ENCODE peak calls at places on chromosomes 3 and 15, in six cellular contexts. One of them, this sample, is unnamed.

GRCh38 chr3:196336319-196337145 is 1.7 kb downstream of the TM4SF19 start:
- DNase-seq in neuronal stem cell: no peak
- DNase-seq in IMR-90: no peak
- DNase-seq in mesendoderm: no peak
- DNase-seq in H1: no peak
- DNase-seq in H9: no peak
- DNase-seq in this sample: no peak

GRCh38 chr15:62739082-62739481 is 303.5 kb upstream of the TPM1 start:
- DNase-seq in neuronal stem cell: no peak
- DNase-seq in IMR-90: peak
- DNase-seq in mesendoderm: no peak
- DNase-seq in H1: no peak
- DNase-seq in H9: no peak
- DNase-seq in this sample: peak

GRCh38 chr3:150528359-150528797 is 17.9 kb downstream of the SERP1 start:
- DNase-seq in mesendoderm: no peak
- DNase-seq in H9: no peak
- DNase-seq in neuronal stem cell: no peak
- DNase-seq in IMR-90: peak
- DNase-seq in H1: no peak
- DNase-seq in this sample: peak

GRCh38 chr3:157065201-157065600 is 94.7 kb downstream of the CCNL1 start:
- DNase-seq in mesendoderm: peak
- DNase-seq in H1: no peak
- DNase-seq in IMR-90: no peak
- DNase-seq in H9: peak
- DNase-seq in neuronal stem cell: peak
- DNase-seq in this sample: no peak

GRCh38 chr15:65029736-65030208 is 333 bp upstream of the MTFMT start:
- DNase-seq in H9: no peak
- DNase-seq in neuronal stem cell: no peak
- DNase-seq in mesendoderm: no peak
- DNase-seq in IMR-90: no peak
- DNase-seq in H1: no peak
- DNase-seq in this sample: no peak

GRCh38 chr3:33791477-33792166 is 6.8 kb upstream of the PDCD6IP start:
- DNase-seq in H9: no peak
- DNase-seq in neuronal stem cell: no peak
- DNase-seq in IMR-90: peak
- DNase-seq in H1: no peak
- DNase-seq in mesendoderm: no peak
- DNase-seq in this sample: peak

GRCh38 chr15:70061086-70061370 is 36.7 kb downstream of the TLE3 start:
- DNase-seq in neuronal stem cell: no peak
- DNase-seq in IMR-90: no peak
- DNase-seq in H9: no peak
- DNase-seq in mesendoderm: no peak
- DNase-seq in H1: no peak
- DNase-seq in this sample: no peak

GRCh38 chr3:99681512-99681911 is 43.1 kb downstream of the COL8A1 start:
- DNase-seq in mesendoderm: no peak
- DNase-seq in H1: no peak
- DNase-seq in H9: no peak
- DNase-seq in IMR-90: no peak
- DNase-seq in neuronal stem cell: no peak
- DNase-seq in this sample: no peak

GRCh38 chr3:146625117-146625775 is 20.1 kb upstream of the PLSCR5 start:
- DNase-seq in mesendoderm: no peak
- DNase-seq in neuronal stem cell: no peak
- DNase-seq in H9: no peak
- DNase-seq in IMR-90: peak
- DNase-seq in H1: no peak
- DNase-seq in this sample: peak

GRCh38 chr15:68434021-68434420 is 2.1 kb upstream of the ITGA11 start:
- DNase-seq in H1: no peak
- DNase-seq in H9: peak
- DNase-seq in mesendoderm: no peak
- DNase-seq in neuronal stem cell: no peak
- DNase-seq in IMR-90: no peak
- DNase-seq in this sample: no peak

GRCh38 chr15:58590901-58591300 is 158.6 kb downstream of the ADAM10 start:
- DNase-seq in mesendoderm: peak
- DNase-seq in neuronal stem cell: no peak
- DNase-seq in H1: no peak
- DNase-seq in IMR-90: no peak
- DNase-seq in H9: no peak
- DNase-seq in this sample: no peak

GRCh38 chr3:143150076-143150475 is 30.5 kb downstream of the CHST2 start:
- DNase-seq in IMR-90: no peak
- DNase-seq in H9: no peak
- DNase-seq in neuronal stem cell: no peak
- DNase-seq in H1: no peak
- DNase-seq in mesendoderm: no peak
- DNase-seq in this sample: no peak

GRCh38 chr15:78399081-78399480 is 38.9 kb upstream of the IREB2 start:
- DNase-seq in H1: no peak
- DNase-seq in IMR-90: no peak
- DNase-seq in mesendoderm: no peak
- DNase-seq in H9: no peak
- DNase-seq in neuronal stem cell: no peak
- DNase-seq in this sample: no peak

GRCh38 chr3:129602730-129603560 is 3.5 kb downstream of the PLXND1 start:
- DNase-seq in H1: no peak
- DNase-seq in H9: peak
- DNase-seq in mesendoderm: peak
- DNase-seq in IMR-90: peak
- DNase-seq in neuronal stem cell: no peak
- DNase-seq in this sample: peak

GRCh38 chr3:129604942-129605592 is 1.4 kb downstream of the PLXND1 start:
- DNase-seq in H9: peak
- DNase-seq in IMR-90: no peak
- DNase-seq in mesendoderm: no peak
- DNase-seq in H1: no peak
- DNase-seq in neuronal stem cell: no peak
- DNase-seq in this sample: no peak

GRCh38 chr3:129604223-129604941 is 2.1 kb downstream of the PLXND1 start:
- DNase-seq in mesendoderm: no peak
- DNase-seq in H9: no peak
- DNase-seq in H1: no peak
- DNase-seq in IMR-90: no peak
- DNase-seq in neuronal stem cell: no peak
- DNase-seq in this sample: no peak

GRCh38 chr3:129602309-129602708 is 4.2 kb downstream of the PLXND1 start:
- DNase-seq in H1: no peak
- DNase-seq in mesendoderm: peak
- DNase-seq in H9: peak
- DNase-seq in IMR-90: no peak
- DNase-seq in neuronal stem cell: no peak
- DNase-seq in this sample: no peak

GRCh38 chr3:129603561-129603942 is 2.9 kb downstream of the PLXND1 start:
- DNase-seq in H9: no peak
- DNase-seq in H1: no peak
- DNase-seq in neuronal stem cell: no peak
- DNase-seq in IMR-90: no peak
- DNase-seq in mesendoderm: no peak
- DNase-seq in this sample: no peak
- H3K4ac ChIP-seq in H9: no peak
- H3K4ac ChIP-seq in H1: no peak
- H3K4ac ChIP-seq in neuronal stem cell: no peak
- H3K4ac ChIP-seq in IMR-90: peak
- H3K4ac ChIP-seq in mesendoderm: no peak
- H3K4ac ChIP-seq in this sample: peak

GRCh38 chr3:122103821-122104514 is 48.8 kb downstream of the CD86 start:
- DNase-seq in IMR-90: no peak
- DNase-seq in neuronal stem cell: no peak
- DNase-seq in mesendoderm: no peak
- DNase-seq in H1: no peak
- DNase-seq in H9: no peak
- DNase-seq in this sample: no peak

GRCh38 chr3:122101646-122102045 is 46.5 kb downstream of the CD86 start:
- DNase-seq in IMR-90: peak
- DNase-seq in H1: no peak
- DNase-seq in mesendoderm: peak
- DNase-seq in neuronal stem cell: peak
- DNase-seq in H9: no peak
- DNase-seq in this sample: peak

GRCh38 chr3:122099255-122099654 is 44.1 kb downstream of the CD86 start:
- DNase-seq in IMR-90: no peak
- DNase-seq in neuronal stem cell: no peak
- DNase-seq in H9: no peak
- DNase-seq in mesendoderm: no peak
- DNase-seq in H1: no peak
- DNase-seq in this sample: no peak

GRCh38 chr3:122102191-122102935 is 47.2 kb downstream of the CD86 start:
- DNase-seq in H9: no peak
- DNase-seq in H1: no peak
- DNase-seq in neuronal stem cell: no peak
- DNase-seq in IMR-90: no peak
- DNase-seq in mesendoderm: no peak
- DNase-seq in this sample: no peak

GRCh38 chr3:122100591-122101491 is 45.7 kb downstream of the CD86 start:
- DNase-seq in H9: no peak
- DNase-seq in IMR-90: no peak
- DNase-seq in mesendoderm: peak
- DNase-seq in neuronal stem cell: no peak
- DNase-seq in H1: no peak
- DNase-seq in this sample: no peak
- H2BK5ac ChIP-seq in H9: no peak
- H2BK5ac ChIP-seq in IMR-90: no peak
- H2BK5ac ChIP-seq in mesendoderm: no peak
- H2BK5ac ChIP-seq in neuronal stem cell: no peak
- H2BK5ac ChIP-seq in H1: no peak
- H2BK5ac ChIP-seq in this sample: no peak

GRCh38 chr3:129185774-129186173 is 2.1 kb upstream of the CNBP start:
- DNase-seq in mesendoderm: no peak
- DNase-seq in H9: no peak
- DNase-seq in IMR-90: no peak
- DNase-seq in H1: no peak
- DNase-seq in neuronal stem cell: no peak
- DNase-seq in this sample: no peak
- H2BK15ac ChIP-seq in mesendoderm: no peak
- H2BK15ac ChIP-seq in H9: no peak
- H2BK15ac ChIP-seq in IMR-90: no peak
- H2BK15ac ChIP-seq in H1: no peak
- H2BK15ac ChIP-seq in neuronal stem cell: no peak
- H2BK15ac ChIP-seq in this sample: no peak

DNA sequence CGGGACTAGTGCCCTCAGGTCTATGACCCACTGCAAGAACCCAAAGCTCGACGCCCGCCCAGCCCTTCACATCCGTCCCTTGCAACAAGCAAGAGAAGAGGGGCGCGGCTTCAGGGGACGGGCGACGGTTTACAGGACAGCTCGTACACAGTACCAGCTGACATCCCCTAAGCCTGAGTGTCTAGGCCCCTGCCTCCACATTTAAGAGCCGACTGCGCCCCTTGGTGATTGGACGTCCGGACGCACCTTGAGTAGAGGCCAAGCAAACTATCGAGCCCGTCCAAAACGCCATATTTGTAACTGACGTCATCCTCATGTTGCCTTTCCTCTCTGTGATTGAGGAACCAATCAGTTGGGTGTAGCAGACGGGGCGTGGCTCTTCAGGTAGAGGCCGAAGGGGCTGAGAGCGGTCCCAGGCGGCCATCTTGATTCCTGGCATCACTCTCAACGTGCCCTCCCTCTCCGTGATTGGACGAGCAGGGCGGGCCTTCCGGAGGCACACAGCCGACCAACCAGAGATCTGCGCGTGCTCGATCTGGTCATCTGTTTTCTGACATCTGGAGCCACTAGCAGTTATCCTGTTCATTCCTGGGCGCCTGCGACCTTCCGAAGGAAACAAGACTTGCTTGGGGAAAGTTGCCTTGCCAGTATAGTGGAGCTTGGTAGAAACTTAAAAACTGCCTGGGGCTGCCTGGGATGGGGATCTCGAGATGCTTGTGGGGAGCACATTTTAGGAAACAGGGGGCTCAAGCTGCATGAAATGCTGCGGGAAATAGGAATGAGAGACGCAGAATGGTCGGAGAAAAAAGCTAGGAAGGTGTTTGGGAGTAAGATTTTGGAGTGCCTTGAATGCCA is 4.0 kb upstream of the RPL14 start:
- DNase-seq in neuronal stem cell: peak
- DNase-seq in H9: peak
- DNase-seq in IMR-90: peak
- DNase-seq in mesendoderm: peak
- DNase-seq in H1: peak
- DNase-seq in this sample: peak
- H3K4ac ChIP-seq in neuronal stem cell: no peak
- H3K4ac ChIP-seq in H9: no peak
- H3K4ac ChIP-seq in IMR-90: peak
- H3K4ac ChIP-seq in mesendoderm: no peak
- H3K4ac ChIP-seq in H1: no peak
- H3K4ac ChIP-seq in this sample: peak

DNA sequence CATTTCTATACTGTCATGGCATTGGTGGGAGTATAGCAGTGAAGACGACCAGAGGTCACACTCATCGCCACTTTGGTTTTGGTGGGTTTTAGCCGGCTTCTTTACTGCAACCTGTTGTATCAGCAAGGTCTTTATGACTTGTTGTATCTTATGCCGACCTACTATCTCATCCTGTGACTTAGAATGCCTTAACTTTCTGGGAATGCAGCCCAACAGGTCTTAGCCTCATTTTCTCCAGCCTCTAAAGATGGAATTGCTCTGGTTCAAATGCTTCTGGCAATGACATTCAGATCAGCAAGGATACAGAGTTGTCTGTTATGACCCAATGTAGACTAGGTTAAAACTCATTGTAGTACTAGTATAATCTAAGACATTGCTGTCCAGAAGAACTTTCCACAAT is 54.9 kb upstream of the LRTM1 start:
- DNase-seq in H9: no peak
- DNase-seq in H1: no peak
- DNase-seq in mesendoderm: no peak
- DNase-seq in neuronal stem cell: no peak
- DNase-seq in IMR-90: no peak
- DNase-seq in this sample: no peak
- H2BK5ac ChIP-seq in H9: no peak
- H2BK5ac ChIP-seq in H1: no peak
- H2BK5ac ChIP-seq in mesendoderm: no peak
- H2BK5ac ChIP-seq in neuronal stem cell: no peak
- H2BK5ac ChIP-seq in IMR-90: no peak
- H2BK5ac ChIP-seq in this sample: no peak

GRCh38 chr3:10255835-10256234 is 7.6 kb downstream of the TATDN2 start:
- DNase-seq in neuronal stem cell: no peak
- DNase-seq in IMR-90: no peak
- DNase-seq in H1: no peak
- DNase-seq in mesendoderm: no peak
- DNase-seq in H9: no peak
- DNase-seq in this sample: no peak
- H2BK15ac ChIP-seq in neuronal stem cell: no peak
- H2BK15ac ChIP-seq in IMR-90: no peak
- H2BK15ac ChIP-seq in H1: no peak
- H2BK15ac ChIP-seq in mesendoderm: no peak
- H2BK15ac ChIP-seq in H9: no peak
- H2BK15ac ChIP-seq in this sample: no peak

GRCh38 chr3:134020135-134020680 is 9.5 kb downstream of the SLCO2A1 start:
- DNase-seq in H9: no peak
- DNase-seq in mesendoderm: no peak
- DNase-seq in IMR-90: no peak
- DNase-seq in neuronal stem cell: no peak
- DNase-seq in H1: no peak
- DNase-seq in this sample: no peak
- H3K4ac ChIP-seq in H9: no peak
- H3K4ac ChIP-seq in mesendoderm: no peak
- H3K4ac ChIP-seq in IMR-90: no peak
- H3K4ac ChIP-seq in neuronal stem cell: no peak
- H3K4ac ChIP-seq in H1: no peak
- H3K4ac ChIP-seq in this sample: no peak